ENCODE peak calls at places on chromosome 11, in eight cellular contexts. N is kidney epithelial cell, M is AG04449, U is pancreas, G is BE2C, T is brain microvascular endothelial cell, V is psoas muscle, B is fibroblast of pulmonary artery. K is an unnamed sample.

GRCh38 chr11:115893701-115894100 is 389.5 kb upstream of the CADM1 start:
- DNase-seq in T (no peak), N (no peak), U (no peak), V (no peak), B (no peak), M (no peak), G (no peak), K (no peak)

GRCh38 chr11:62560566-62561103 is 13.1 kb downstream of the EEF1G start:
- DNase-seq in G (peak), M (peak), V (peak), T (peak), B (peak), N (peak), U (peak), K (peak)

GRCh38 chr11:116890193-116890592 is 52.8 kb upstream of the APOA1 start:
- DNase-seq in G (no peak), B (peak), M (no peak), T (no peak), U (no peak), N (no peak), V (no peak), K (no peak)

GRCh38 chr11:72575533-72576170 is 98.6 kb downstream of the PDE2A start:
- DNase-seq in N (no peak), U (no peak), B (no peak), G (peak), T (no peak), M (no peak), V (no peak), K (no peak)

GRCh38 chr11:132456735-132457328 is 1075.5 kb downstream of the OPCML start:
- DNase-seq in G (no peak), N (no peak), U (no peak), B (no peak), T (no peak), V (no peak), M (no peak), K (no peak)

GRCh38 chr11:63007920-63008319 is 7.7 kb downstream of the SLC22A8 start:
- DNase-seq in B (no peak), U (no peak), V (no peak), M (no peak), T (no peak), N (no peak), G (no peak), K (no peak)

GRCh38 chr11:76214186-76214585 is 7.9 kb upstream of the WNT11 start:
- DNase-seq in B (no peak), U (no peak), V (peak), G (no peak), T (no peak), N (no peak), M (no peak), K (no peak)

GRCh38 chr11:33996498-33997454 is 54.8 kb upstream of the CAPRIN1 start:
- DNase-seq in M (no peak), N (no peak), B (peak), T (peak), V (peak), G (peak), U (peak), K (peak)

GRCh38 chr11:106697058-106697457 is 321.2 kb downstream of the GUCY1A2 start:
- DNase-seq in M (peak), N (no peak), T (peak), V (no peak), U (no peak), B (peak), G (no peak), K (peak)

GRCh38 chr11:121334973-121335711 is 42.6 kb downstream of the SC5D start:
- DNase-seq in N (no peak), U (no peak), M (no peak), B (peak), V (no peak), G (peak), T (no peak), K (peak)

GRCh38 chr11:120329556-120329955 is 4.5 kb downstream of the TLCD5 start:
- DNase-seq in V (no peak), M (no peak), G (no peak), N (no peak), B (no peak), U (no peak), T (no peak), K (no peak)

GRCh38 chr11:72814831-72815618 is 814 bp downstream of the ATG16L2 start:
- DNase-seq in B (peak), T (peak), N (no peak), G (peak), U (no peak), M (no peak), V (no peak), K (peak)

GRCh38 chr11:21472256-21472655 is 720.6 kb upstream of the ANO5 start:
- DNase-seq in G (no peak), V (no peak), M (no peak), T (no peak), U (no peak), N (peak), B (no peak), K (no peak)

GRCh38 chr11:77411238-77411637 is 62.7 kb downstream of the PAK1 start:
- DNase-seq in B (peak), M (no peak), T (peak), V (peak), U (peak), N (no peak), G (no peak), K (peak)

GRCh38 chr11:22169833-22170232 is 23.1 kb upstream of the ANO5 start:
- DNase-seq in U (no peak), M (no peak), B (peak), V (no peak), G (no peak), N (no peak), T (no peak), K (no peak)

GRCh38 chr11:23310276-23310675 is 450.0 kb upstream of the CCDC179 start:
- DNase-seq in T (peak), N (no peak), G (no peak), M (no peak), B (peak), U (no peak), V (no peak), K (peak)

GRCh38 chr11:34104680-34105078 is 750 bp upstream of the NAT10 start:
- DNase-seq in U (no peak), V (no peak), M (no peak), G (no peak), B (no peak), N (no peak), T (no peak), K (no peak)

GRCh38 chr11:14578551-14578956 is 58.4 kb upstream of the PSMA1 start:
- DNase-seq in N (no peak), M (no peak), B (peak), V (no peak), G (peak), U (no peak), T (peak), K (peak)

GRCh38 chr11:70158201-70158600 is 44.9 kb upstream of the FADD start:
- DNase-seq in M (no peak), V (peak), T (peak), U (no peak), G (no peak), B (peak), N (no peak), K (no peak)

GRCh38 chr11:2089536-2090165 is 49.5 kb downstream of the IGF2 start:
- DNase-seq in T (no peak), M (no peak), G (peak), N (no peak), B (peak), V (peak), U (no peak), K (peak)

GRCh38 chr11:98398508-98398907 is 622.2 kb upstream of the CNTN5 start:
- DNase-seq in U (no peak), N (no peak), G (no peak), B (no peak), V (no peak), T (no peak), M (no peak), K (no peak)

GRCh38 chr11:26974068-26974790 is 19.7 kb upstream of the FIBIN start:
- DNase-seq in G (no peak), U (no peak), M (no peak), T (no peak), V (no peak), B (no peak), N (no peak), K (peak)

GRCh38 chr11:113532697-113533424 is 57.7 kb upstream of the DRD2 start:
- DNase-seq in M (peak), V (peak), U (peak), B (peak), T (peak), N (peak), G (peak), K (peak)

GRCh38 chr11:71372693-71373657 is 75.2 kb downstream of the DHCR7 start:
- DNase-seq in M (no peak), G (no peak), N (no peak), V (no peak), U (no peak), T (peak), B (peak), K (peak)

GRCh38 chr11:81658722-81659121 is 1074.9 kb downstream of the FAM181B start:
- DNase-seq in N (no peak), B (peak), T (peak), U (no peak), M (no peak), G (peak), V (no peak), K (peak)

GRCh38 chr11:68503281-68503687 is 42.7 kb downstream of the PPP6R3 start:
- DNase-seq in G (no peak), U (no peak), M (no peak), T (peak), N (no peak), B (peak), V (no peak), K (no peak)

GRCh38 chr11:112453601-112454577 is 193.2 kb upstream of the PLET1 start:
- DNase-seq in T (peak), M (no peak), V (peak), N (no peak), U (no peak), B (peak), G (peak), K (peak)

GRCh38 chr11:58575377-58576020 is at the start of gene LPXN:
- DNase-seq in M (no peak), G (no peak), N (no peak), V (no peak), T (peak), B (peak), U (no peak), K (no peak)

GRCh38 chr11:110297082-110297725 is 790 bp upstream of the RDX start:
- DNase-seq in B (no peak), T (peak), G (no peak), N (no peak), V (no peak), U (no peak), M (no peak), K (no peak)

GRCh38 chr11:64436025-64436424 is 77.1 kb downstream of the RPS6KA4 start:
- DNase-seq in M (no peak), U (no peak), G (no peak), B (no peak), N (no peak), T (no peak), V (peak), K (no peak)

GRCh38 chr11:71395010-71395560 is 53.1 kb downstream of the DHCR7 start:
- DNase-seq in T (no peak), M (no peak), U (no peak), N (no peak), G (no peak), B (no peak), V (no peak), K (no peak)

GRCh38 chr11:94673353-94673752 is 94.8 kb upstream of the AMOTL1 start:
- DNase-seq in G (no peak), N (no peak), M (no peak), V (no peak), U (no peak), B (no peak), T (no peak), K (no peak)

GRCh38 chr11:3121931-3122774 is 43.0 kb downstream of the OSBPL5 start:
- DNase-seq in N (no peak), U (no peak), G (peak), B (no peak), M (no peak), V (peak), T (no peak), K (no peak)

GRCh38 chr11:27161071-27161470 is 120.5 kb downstream of the BBOX1 start:
- DNase-seq in U (no peak), N (no peak), G (no peak), T (peak), M (peak), B (peak), V (no peak), K (peak)

GRCh38 chr11:3111919-3112690 is 53.0 kb downstream of the OSBPL5 start:
- DNase-seq in M (no peak), U (no peak), T (no peak), G (no peak), N (no peak), V (no peak), B (no peak), K (peak)

GRCh38 chr11:61256710-61257482 is 15.9 kb downstream of the PGA5 start:
- DNase-seq in B (no peak), U (no peak), N (no peak), V (no peak), M (no peak), T (no peak), G (no peak), K (no peak)

GRCh38 chr11:116930177-116930576 is 92.8 kb upstream of the APOA1 start:
- DNase-seq in G (no peak), B (peak), N (no peak), T (peak), M (no peak), V (no peak), U (no peak), K (peak)

GRCh38 chr11:46278387-46279173 is 1.1 kb downstream of the CREB3L1 start:
- DNase-seq in B (peak), T (peak), V (no peak), M (no peak), N (no peak), U (peak), G (no peak), K (peak)
- TF ChIP-seq CTCF in B (peak), T (peak), V (no peak), M (peak), N (peak), U (peak), G (no peak), K (peak)

DNA sequence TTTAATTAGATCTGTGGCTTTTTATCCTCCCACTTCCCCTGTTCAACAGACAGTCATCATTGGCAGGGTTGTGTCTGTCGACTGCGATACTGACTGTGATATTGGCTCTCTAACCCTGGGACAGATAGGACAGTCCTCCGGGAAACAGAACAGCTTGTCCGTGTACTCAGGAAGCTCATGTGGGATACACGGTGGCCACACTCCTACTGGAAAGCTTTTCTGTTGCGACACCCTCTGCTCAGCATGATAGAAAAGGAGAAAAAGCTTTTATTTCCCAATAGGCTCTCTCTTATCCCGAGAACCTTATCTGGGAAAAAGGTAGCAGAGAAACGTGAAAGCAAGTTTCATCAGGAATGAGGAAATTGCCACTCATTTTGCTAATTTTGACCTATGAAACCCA is 60.4 kb upstream of the HSPA8 start:
- DNase-seq in U (no peak), B (peak), N (no peak), V (no peak), T (peak), G (peak), M (no peak), K (peak)
- H3K4me3 ChIP-seq in U (no peak), B (peak), N (no peak), V (no peak), T (no peak), G (no peak), M (no peak), K (no peak)

GRCh38 chr11:93648168-93648567 is 13.3 kb upstream of the CEP295 start:
- DNase-seq in U (no peak), T (peak), M (no peak), V (no peak), G (peak), N (no peak), B (peak), K (peak)
- TF ChIP-seq CTCF in U (no peak), T (peak), M (peak), V (no peak), G (peak), N (peak), B (peak), K (peak)

DNA sequence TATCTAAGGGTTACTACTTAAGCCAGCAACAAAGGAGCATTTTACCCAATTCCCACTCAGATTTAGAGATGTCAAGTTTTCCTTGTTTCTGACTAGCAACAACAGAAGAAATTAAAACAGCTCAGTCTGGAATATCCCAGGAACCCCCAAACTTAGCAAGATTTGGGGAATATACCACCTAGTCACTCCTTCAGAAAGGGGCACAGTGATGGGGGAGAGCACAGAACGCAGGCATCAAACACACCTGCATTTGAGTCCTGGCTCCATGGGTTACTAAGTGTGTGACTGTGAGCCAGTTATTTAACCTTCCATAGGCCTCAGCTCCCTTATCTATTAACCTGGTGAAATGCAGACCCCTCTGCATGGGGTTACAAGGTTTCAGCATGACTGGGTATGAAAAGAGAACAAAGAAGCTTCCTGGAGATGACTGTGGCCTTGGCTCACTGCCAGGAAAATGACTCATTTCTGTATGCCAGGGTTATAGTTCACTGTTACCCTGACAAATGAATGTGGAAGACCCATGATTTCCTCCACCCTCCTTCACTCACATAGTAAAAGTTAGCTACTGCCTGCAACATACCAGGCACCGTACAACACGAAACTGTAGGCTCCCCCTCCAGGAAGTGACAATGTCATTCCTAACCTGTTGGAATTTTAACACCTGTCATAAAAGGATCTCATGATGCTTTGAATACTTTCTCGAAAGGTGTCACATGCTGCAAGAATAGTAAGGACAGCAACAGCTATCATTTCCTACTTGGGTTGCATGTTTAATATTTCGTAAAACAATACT is 79.6 kb downstream of the ME3 start:
- DNase-seq in B (peak), V (no peak), U (peak), N (peak), M (no peak), T (peak), G (peak), K (peak)
- H3K4me3 ChIP-seq in B (no peak), V (no peak), U (no peak), N (no peak), M (no peak), T (no peak), G (no peak), K (no peak)

DNA sequence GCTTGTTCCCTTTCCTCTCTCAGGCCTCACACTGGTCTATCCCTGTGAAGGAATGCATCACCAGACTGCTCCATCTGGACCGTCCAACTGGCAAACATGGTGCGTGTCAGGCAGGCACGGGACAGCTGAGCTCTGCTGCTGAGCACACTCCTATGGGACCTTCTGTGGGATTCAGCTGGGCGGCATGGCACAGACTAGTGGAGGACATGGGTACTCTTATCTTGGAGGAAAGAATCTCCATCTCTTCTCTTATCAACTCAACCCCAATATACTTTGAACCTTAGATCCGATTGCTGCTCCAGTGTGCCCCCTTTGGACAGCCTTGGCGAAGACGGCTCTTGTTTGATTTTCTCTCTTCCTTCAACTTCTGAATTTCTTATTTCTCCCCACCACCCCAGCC is 593.6 kb downstream of the ETS1 start:
- DNase-seq in G (no peak), N (no peak), M (no peak), B (no peak), T (no peak), V (no peak), U (no peak), K (no peak)
- TF ChIP-seq CTCF in G (no peak), N (peak), M (no peak), B (no peak), T (peak), V (no peak), U (no peak), K (no peak)

GRCh38 chr11:134287561-134287960 is 11.4 kb downstream of the GLB1L3 start:
- DNase-seq in N (no peak), M (no peak), T (no peak), U (no peak), G (no peak), V (no peak), B (no peak), K (no peak)
- H3K4me3 ChIP-seq in N (no peak), M (no peak), T (no peak), U (no peak), G (no peak), V (no peak), B (no peak), K (no peak)

GRCh38 chr11:125918140-125918840 is 14.0 kb downstream of the DDX25 start:
- DNase-seq in B (no peak), V (no peak), M (no peak), G (no peak), T (no peak), U (no peak), N (no peak), K (no peak)
- TF ChIP-seq CTCF in B (no peak), V (no peak), M (peak), G (no peak), T (no peak), U (no peak), N (no peak), K (no peak)

DNA sequence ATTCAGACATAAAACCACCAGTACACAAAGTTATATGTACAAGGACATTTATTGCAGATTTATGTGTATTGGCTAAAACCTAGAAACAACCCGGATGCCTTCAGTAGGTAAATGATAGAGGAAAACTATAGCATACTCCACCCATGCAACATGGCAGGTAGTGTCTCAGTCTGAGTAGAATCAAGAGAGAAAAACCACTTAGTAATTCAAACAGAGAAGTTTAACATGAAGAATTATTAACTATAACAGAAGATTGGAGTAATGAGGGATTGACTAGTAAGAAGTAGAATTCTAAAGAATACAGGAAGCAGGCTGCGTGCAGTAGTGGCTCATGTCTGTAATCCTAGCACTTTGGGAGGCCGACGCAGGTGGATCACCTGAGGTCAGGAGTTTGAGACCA is 16.2 kb upstream of the SPTY2D1 start:
- DNase-seq in N (no peak), V (no peak), B (no peak), U (no peak), T (no peak), M (no peak), G (no peak), K (no peak)
- H3K4me3 ChIP-seq in N (no peak), V (no peak), B (no peak), U (no peak), T (no peak), M (no peak), G (no peak), K (no peak)